ENCODE peak calls at places on chromosomes 2 and 18, in six cellular contexts. Z is lower leg skin, U is WERI-Rb-1, S is astrocyte of the spinal cord, Q is brain microvascular endothelial cell, Y is adrenal gland. H is an unnamed sample.

GRCh38 chr2:1544478-1545069 is 131.3 kb downstream of the TPO start:
- DNase-seq in Z (no peak), U (no peak), S (peak), Q (peak), Y (peak), H (no peak)

GRCh38 chr2:118505436-118505835 is 342.0 kb downstream of the EN1 start:
- DNase-seq in Z (no peak), U (no peak), S (no peak), Q (no peak), Y (no peak), H (no peak)

GRCh38 chr18:57951999-57952774 is 91.8 kb upstream of the NEDD4L start:
- DNase-seq in Z (no peak), U (no peak), S (no peak), Q (no peak), Y (no peak), H (no peak)

GRCh38 chr18:2903006-2903405 is 56.2 kb downstream of the EMILIN2 start:
- DNase-seq in Z (no peak), U (no peak), S (peak), Q (no peak), Y (peak), H (peak)

GRCh38 chr2:16166327-16166981 is 226.1 kb downstream of the MYCN start:
- DNase-seq in Z (no peak), U (no peak), S (no peak), Q (no peak), Y (no peak), H (no peak)

GRCh38 chr18:8400193-8400752 is 209.0 kb upstream of the RAB12 start:
- DNase-seq in Z (no peak), U (no peak), S (no peak), Q (no peak), Y (no peak), H (no peak)

GRCh38 chr2:5093518-5093917 is 598.7 kb upstream of the SOX11 start:
- DNase-seq in Z (no peak), U (no peak), S (no peak), Q (no peak), Y (no peak), H (no peak)

GRCh38 chr18:2994603-2995432 is 18.1 kb downstream of the LPIN2 start:
- DNase-seq in Z (no peak), U (no peak), S (no peak), Q (no peak), Y (no peak), H (no peak)

DNA sequence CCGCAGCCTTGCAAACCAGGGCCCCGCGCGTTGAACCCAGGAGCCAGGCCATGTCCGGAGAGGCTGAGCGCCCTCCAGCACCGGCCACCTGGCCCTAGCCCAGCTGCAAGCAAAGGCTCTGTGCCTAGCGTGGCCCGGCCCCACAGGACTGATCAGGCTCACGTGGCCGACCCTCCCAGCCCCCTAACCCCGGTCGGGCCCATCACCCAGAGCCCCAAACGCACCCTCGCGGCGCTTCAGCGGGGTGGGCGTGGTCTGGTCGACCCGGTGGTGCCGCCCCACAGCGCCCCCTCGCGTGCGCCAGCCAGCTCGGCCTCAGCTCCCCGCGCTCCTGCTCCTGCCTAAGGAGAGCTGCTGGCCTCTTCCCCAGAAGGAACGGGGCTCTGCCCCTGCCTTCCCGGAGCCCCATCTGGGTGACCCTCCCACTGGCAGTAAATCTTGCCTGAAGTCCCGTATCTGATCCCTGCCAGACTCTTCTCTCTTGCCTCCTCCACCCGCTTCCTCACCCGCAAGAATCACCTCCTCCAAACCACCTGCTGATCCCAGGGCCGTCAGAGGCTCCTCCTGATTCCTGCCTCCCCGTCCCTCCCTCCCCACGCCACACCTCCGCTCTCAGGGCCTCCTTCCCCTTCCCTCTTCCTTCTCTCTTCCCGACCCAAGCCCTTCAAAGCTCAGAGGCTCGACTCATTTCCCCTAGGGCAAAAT is 12.3 kb upstream of the TEX51 start:
- DNase-seq in Z (no peak), U (no peak), S (peak), Q (peak), Y (peak), H (peak)
- TF ChIP-seq CTCF in Z (no peak), U (peak), S (peak), Q (peak), Y (peak), H (peak)

GRCh38 chr2:188291617-188292445 is at the start of gene GULP1:
- DNase-seq in Z (peak), U (peak), S (peak), Q (peak), Y (peak), H (peak)

GRCh38 chr2:188292446-188293239 is 969 bp downstream of the GULP1 start:
- DNase-seq in Z (peak), U (peak), S (peak), Q (peak), Y (peak), H (peak)

GRCh38 chr2:188295067-188295685 is 3.5 kb downstream of the GULP1 start:
- DNase-seq in Z (no peak), U (no peak), S (no peak), Q (no peak), Y (no peak), H (no peak)

GRCh38 chr2:188294547-188294946 is 2.9 kb downstream of the GULP1 start:
- DNase-seq in Z (no peak), U (no peak), S (peak), Q (no peak), Y (no peak), H (no peak)

GRCh38 chr2:188293601-188294482 is 2.2 kb downstream of the GULP1 start:
- DNase-seq in Z (peak), U (peak), S (peak), Q (peak), Y (peak), H (peak)
- H3K4me3 ChIP-seq in Z (no peak), U (peak), S (peak), Q (peak), Y (peak), H (peak)

GRCh38 chr2:30305235-30305634 is 73.9 kb downstream of the LBH start:
- DNase-seq in Z (no peak), U (no peak), S (peak), Q (peak), Y (no peak), H (no peak)
- TF ChIP-seq CTCF in Z (no peak), U (no peak), S (no peak), Q (no peak), Y (no peak), H (no peak)

DNA sequence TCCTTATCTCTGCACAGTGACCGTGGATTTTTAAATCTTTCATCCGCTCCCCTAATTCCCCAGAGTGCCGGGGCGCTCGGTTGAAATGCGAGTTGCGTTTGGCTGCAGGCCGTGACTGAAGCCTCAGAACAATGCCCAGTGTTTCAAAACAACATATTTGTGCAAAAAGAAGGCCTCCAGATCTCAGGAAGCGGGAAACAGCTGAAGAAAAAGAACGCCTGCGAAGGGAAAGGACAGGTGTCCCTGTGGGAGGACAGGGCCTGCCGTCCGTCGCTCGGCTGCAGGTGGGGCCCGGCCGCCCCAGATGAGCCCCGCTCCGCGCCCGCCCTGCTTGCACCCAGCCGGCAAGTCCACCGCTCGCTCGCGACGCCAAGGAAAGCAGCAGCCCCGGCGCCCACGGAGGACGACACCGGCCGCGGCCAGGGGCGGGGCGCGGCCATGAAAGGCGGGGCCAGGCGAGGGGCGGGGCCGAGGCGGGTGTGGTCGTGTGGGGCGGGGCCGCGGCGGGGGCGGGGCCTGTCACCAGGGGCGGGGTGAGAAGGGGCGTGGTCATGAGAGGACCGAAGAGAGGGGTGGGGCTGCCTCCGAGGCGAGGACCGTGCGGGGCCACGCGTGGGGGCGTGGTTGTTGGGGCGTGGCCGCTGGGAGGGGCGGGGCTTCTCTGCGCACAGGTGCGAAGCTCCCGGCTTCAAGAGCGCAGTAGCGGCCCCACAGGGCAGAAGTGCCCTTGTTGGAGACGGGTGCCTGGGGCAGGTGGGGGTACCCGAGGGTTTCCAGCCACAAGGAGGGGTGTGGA is 17.6 kb upstream of the BOK start:
- DNase-seq in Z (no peak), U (no peak), S (peak), Q (peak), Y (peak), H (peak)
- H3K4me3 ChIP-seq in Z (no peak), U (no peak), S (peak), Q (peak), Y (peak), H (peak)

DNA sequence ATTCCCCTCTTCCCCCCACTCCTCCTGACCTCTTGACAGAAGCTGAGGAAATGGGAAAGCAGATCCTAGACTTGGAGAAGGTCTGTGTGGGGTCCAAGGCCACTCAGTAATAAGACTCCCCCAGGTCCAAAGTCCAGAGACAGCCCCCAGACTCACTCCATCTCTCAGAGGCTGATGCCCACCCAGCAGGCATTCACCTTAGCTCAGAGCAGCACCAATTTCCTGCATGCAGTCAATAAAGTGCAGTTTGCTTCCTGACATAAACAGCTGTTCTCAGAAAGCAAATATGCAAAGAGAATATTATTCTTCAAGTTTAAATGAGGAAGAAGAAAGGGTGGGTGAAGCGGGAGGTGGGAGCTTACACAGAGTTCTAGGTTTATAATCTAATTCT is 84.1 kb upstream of the RTN4 start:
- DNase-seq in Z (no peak), U (no peak), S (no peak), Q (no peak), Y (no peak), H (no peak)
- TF ChIP-seq CTCF in Z (no peak), U (no peak), S (no peak), Q (no peak), Y (no peak), H (no peak)

DNA sequence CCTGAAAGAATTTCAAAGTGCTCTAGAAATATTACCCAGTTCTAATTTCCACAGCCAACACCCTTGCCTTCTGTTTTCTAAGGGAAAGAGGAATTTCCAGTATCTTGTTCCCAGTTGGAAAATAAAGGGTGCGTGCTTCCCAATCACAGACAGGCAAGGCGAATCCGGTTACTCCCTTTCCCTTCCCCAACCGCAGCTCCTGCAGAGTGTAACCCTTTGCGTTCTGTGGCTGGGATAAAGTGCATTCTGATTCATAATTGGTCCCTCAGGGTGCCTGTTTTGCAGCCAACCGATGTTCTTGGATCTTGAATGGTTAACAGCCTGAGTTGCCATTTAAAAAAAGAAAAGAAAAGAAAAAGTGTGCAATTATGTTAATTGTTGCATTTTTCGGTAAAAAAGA is 40.6 kb upstream of the PGAP1 start:
- DNase-seq in Z (no peak), U (no peak), S (peak), Q (peak), Y (no peak), H (no peak)
- H3K4me3 ChIP-seq in Z (no peak), U (no peak), S (peak), Q (peak), Y (no peak), H (peak)

GRCh38 chr2:27823564-27823963 is 52.0 kb downstream of the MRPL33 start:
- DNase-seq in Z (no peak), U (no peak), S (no peak), Q (no peak), Y (no peak), H (no peak)
- TF ChIP-seq CTCF in Z (no peak), U (no peak), S (no peak), Q (no peak), Y (no peak), H (no peak)

DNA sequence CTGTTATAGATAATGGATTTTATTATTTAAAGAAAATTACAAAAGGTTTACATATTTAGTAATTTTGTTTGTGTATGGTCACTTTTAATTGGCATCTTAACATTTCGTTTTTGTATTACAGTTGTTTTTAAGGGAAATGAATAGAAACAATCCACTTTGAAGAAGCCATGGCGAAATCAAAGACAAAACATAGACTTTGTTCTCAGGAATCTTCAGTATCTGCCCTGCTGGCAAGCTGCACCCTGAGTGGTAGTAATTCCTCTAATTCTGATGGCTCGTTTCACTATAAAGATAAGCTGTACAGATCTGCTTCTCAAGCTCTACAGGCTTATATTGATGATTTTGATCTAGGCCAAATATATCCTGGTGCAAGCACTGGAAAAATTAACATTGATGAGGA is 2.7 kb downstream of the C18orf54 start:
- DNase-seq in Z (no peak), U (no peak), S (peak), Q (peak), Y (no peak), H (no peak)
- H3K4me3 ChIP-seq in Z (no peak), U (no peak), S (no peak), Q (no peak), Y (no peak), H (no peak)

H was measured in uterus.